ENCODE peak calls at places on chromosomes 13 and 19, in six cellular contexts. A, H, F, J, S and G are unnamed samples.

GRCh38 chr13:64688893-64689677 is 2541.1 kb downstream of the PCDH9 start:
- DNase-seq in J (no peak), H (peak), S (peak), F (no peak), A (peak), G (no peak)

GRCh38 chr19:11673608-11674041 is 65.1 kb downstream of the ZNF823 start:
- DNase-seq in F (peak), S (no peak), H (peak), J (peak), A (peak), G (peak)

GRCh38 chr19:47230122-47230920 is 678 bp downstream of the BBC3 start:
- DNase-seq in A (peak), S (no peak), F (no peak), H (peak), J (peak), G (peak)

GRCh38 chr19:38838208-38838985 is 6.8 kb upstream of the ECH1 start:
- DNase-seq in S (no peak), A (peak), F (no peak), H (no peak), J (no peak), G (no peak)

GRCh38 chr13:98507060-98507797 is 69.7 kb downstream of the STK24 start:
- DNase-seq in A (peak), J (peak), H (peak), F (no peak), S (no peak), G (peak)

GRCh38 chr19:28990522-28990921 is 222.4 kb downstream of the UQCRFS1 start:
- DNase-seq in S (no peak), H (no peak), A (no peak), F (no peak), J (no peak), G (no peak)

GRCh38 chr13:89363144-89363543 is 1692.0 kb downstream of the SLITRK5 start:
- DNase-seq in F (no peak), J (no peak), A (no peak), H (no peak), S (no peak), G (no peak)

GRCh38 chr13:20501548-20501947 is 24.1 kb downstream of the CRYL1 start:
- DNase-seq in J (no peak), S (no peak), H (no peak), A (no peak), F (no peak), G (no peak)

GRCh38 chr13:98910501-98910951 is 67.3 kb downstream of the DOCK9 start:
- DNase-seq in J (peak), F (peak), H (peak), S (peak), A (peak), G (no peak)

GRCh38 chr13:106899444-106899843 is 331.5 kb upstream of the ARGLU1 start:
- DNase-seq in J (no peak), F (no peak), H (no peak), S (no peak), A (no peak), G (no peak)

GRCh38 chr13:49560270-49561063 is 24.9 kb downstream of the RCBTB1 start:
- DNase-seq in J (no peak), S (no peak), F (no peak), A (peak), H (peak), G (no peak)

GRCh38 chr19:5143471-5144411 is 174.8 kb downstream of the KDM4B start:
- DNase-seq in A (no peak), S (no peak), F (no peak), J (no peak), H (no peak), G (no peak)

GRCh38 chr13:44576396-44577235 is 486 bp upstream of the TSC22D1 start:
- DNase-seq in S (no peak), A (no peak), F (no peak), J (peak), H (no peak), G (no peak)

GRCh38 chr19:32318884-32319520 is 26.4 kb upstream of the ZNF507 start:
- DNase-seq in A (peak), H (no peak), S (no peak), J (no peak), F (no peak), G (peak)

GRCh38 chr13:112055032-112055416 is 11.9 kb upstream of the SOX1 start:
- DNase-seq in J (no peak), A (no peak), F (no peak), S (no peak), H (no peak), G (no peak)

GRCh38 chr13:40987606-40988280 is 31.4 kb downstream of the ELF1 start:
- DNase-seq in H (peak), J (no peak), S (no peak), A (peak), F (no peak), G (no peak)

GRCh38 chr13:29595380-29596063 is at the start of gene SLC7A1:
- DNase-seq in H (peak), J (peak), A (peak), S (no peak), F (peak), G (peak)

DNA sequence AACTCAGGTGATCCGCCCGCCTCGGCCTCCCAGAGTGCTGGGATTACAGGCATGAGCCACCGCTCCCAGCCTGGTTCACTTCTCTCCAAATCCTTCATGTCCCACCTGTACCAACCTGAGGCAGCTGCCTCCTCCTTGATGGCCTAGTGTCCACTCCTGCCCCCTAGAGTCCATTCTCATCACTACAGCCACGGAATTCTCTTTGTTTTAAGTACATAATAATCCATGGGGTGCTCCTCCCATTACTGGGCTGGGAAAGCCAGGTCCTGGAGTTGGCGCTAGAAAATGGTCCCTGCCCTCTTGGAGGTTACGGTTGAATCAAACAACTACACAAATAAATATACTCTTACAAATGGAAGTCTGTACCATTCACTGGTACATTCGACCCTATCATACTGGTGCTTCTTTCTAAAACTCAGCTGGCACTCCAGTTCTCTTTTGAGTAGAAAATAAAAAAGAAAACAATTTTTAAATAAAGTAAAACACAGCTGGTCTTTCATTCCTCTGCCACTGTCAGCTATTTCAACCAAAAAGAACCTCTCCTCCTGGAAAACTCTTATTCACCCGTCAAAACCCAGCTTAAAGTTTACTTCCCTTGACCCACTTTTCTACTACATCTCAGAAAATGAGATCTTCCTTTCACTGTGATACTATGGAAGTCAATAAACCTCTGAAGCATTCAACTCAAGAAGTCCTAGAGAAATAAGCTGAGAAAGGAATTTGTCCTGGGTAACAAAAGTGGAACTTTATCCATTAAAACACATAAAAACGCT is 22.4 kb upstream of the ARHGEF18 start:
- DNase-seq in F (no peak), A (peak), S (no peak), J (no peak), H (peak), G (peak)
- TF ChIP-seq CTCF in F (peak), A (peak), S (peak), J (peak), H (peak), G (no peak)

DNA sequence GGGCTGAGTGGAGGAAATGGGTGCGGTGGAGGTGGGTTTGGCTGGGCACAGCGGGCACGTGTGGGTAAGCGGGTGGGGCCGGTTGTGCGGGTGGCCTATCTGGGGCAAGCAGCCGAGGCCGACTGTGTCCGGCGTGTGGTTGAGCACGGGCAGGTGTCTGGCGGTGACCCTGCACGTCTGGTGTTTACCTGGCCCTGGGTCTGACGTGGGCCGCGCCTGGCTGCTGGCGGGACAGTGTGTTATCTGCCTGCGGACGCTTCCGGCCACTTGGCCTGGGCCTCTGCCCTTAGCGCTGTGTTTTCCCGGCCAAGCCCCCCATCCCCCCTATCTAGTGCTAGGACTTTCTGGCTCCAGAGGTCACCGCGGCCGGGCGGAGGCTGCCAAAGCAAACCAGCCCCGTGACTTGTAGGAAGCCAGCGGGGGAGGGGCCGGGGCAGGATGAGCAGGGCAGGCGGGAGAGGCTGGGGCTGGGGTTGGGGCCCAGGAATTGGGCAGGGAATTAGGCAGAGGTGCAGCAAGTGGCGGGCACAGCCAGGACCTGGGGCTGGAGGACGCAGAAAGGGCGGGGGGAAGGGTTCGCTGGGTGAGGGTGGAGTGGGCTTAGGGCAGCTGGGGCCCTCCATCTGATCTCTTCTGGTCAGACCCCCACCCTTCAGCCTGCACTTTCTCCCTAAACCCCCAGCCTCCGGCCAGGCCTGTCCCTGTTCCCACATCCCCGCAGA is 534 bp upstream of the HPN start:
- DNase-seq in S (no peak), A (peak), H (peak), J (peak), F (no peak), G (peak)
- TF ChIP-seq CTCF in S (no peak), A (no peak), H (no peak), J (no peak), F (no peak), G (no peak)

GRCh38 chr19:12681074-12681987 is at the start of gene DHPS:
- DNase-seq in H (peak), J (peak), S (peak), A (peak), F (peak), G (peak)
- TF ChIP-seq CTCF in H (no peak), J (no peak), S (no peak), A (no peak), F (no peak), G (no peak)

DNA sequence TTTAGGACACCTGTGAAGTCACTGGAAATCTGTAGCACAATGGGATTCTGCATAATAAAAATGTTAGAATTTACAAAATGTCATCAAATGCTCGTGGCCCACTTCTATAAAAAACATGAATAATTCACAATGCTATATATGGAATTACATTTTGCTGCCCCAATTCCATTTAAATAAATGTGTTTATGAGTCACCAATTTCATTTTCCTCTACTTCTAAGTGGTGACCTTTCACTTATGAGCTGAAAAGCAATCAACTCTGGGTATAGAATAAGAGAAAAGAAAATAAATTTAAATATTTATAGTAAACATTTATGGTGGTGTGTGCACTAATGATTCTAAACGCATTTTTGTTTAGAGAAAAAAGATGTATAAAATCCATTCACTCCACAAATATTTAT is 516.7 kb upstream of the MIR17HG start:
- DNase-seq in A (no peak), H (no peak), S (no peak), F (no peak), J (no peak), G (no peak)
- TF ChIP-seq CTCF in A (no peak), H (no peak), S (no peak), F (no peak), J (no peak), G (no peak)

DNA sequence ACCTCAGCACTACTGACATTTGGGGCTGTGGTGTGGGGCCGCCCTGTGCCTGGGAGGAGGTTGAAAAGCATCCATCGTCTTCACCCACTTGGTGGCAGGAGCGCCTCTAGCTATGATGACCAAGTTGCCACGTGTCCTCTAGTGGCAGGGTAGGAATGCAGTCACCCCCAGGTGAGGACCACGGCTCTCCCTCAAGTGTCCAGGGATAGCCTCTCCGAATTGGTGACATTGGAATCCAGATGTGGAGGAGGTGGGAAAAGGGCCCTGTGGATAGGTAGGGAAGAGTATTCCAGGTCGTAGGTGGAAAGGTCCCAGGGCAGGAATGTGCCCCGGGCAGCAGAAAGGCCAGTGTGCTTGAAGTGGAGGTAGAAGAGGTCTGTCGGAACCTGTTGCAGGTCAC is 37.6 kb downstream of the ARHGEF18 start:
- DNase-seq in A (no peak), S (no peak), J (no peak), F (no peak), H (no peak), G (no peak)
- TF ChIP-seq CTCF in A (no peak), S (no peak), J (no peak), F (no peak), H (no peak), G (no peak)

GRCh38 chr19:46020819-46021125 is 2.1 kb downstream of the PGLYRP1 start:
- DNase-seq in A (no peak), J (no peak), S (no peak), F (no peak), H (no peak), G (no peak)

GRCh38 chr19:46022431-46023310 is at the start of gene PGLYRP1:
- DNase-seq in J (no peak), A (no peak), F (no peak), S (no peak), H (no peak), G (no peak)

GRCh38 chr19:46023311-46023779 is 492 bp upstream of the PGLYRP1 start:
- DNase-seq in J (no peak), A (no peak), F (no peak), H (no peak), S (no peak), G (no peak)

GRCh38 chr19:46022061-46022430 is 807 bp downstream of the PGLYRP1 start:
- DNase-seq in J (no peak), H (no peak), A (no peak), F (no peak), S (no peak), G (no peak)

DNA sequence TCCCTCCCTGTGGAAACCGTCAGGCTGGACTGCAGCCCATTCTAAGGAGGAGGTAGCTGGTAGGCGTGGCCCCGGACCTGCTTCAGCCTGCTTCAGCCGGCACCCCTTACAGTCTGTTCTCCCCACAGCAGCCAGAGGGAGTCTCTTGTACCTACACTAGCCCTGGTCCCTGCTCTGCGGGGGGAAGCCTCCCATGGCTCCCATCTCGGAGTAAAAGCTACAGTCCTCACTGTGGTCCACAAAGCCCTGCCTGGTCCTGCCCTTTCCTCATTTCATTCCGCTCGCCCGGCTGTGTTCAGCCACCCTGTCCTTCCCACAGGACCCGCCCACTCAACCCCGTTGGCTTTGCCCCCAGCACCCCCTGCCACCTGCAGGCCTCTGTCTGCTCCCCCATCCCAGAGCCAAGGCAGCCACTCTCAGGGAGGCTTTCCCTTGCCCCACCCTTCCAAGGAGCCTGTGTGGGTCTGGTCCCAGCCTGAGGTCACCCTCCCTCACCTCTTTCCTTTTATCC is 1.3 kb downstream of the PGLYRP1 start:
- DNase-seq in H (no peak), S (no peak), F (no peak), A (no peak), J (no peak), G (peak)
- TF ChIP-seq CTCF in H (no peak), S (no peak), F (no peak), A (peak), J (no peak), G (no peak)

DNA sequence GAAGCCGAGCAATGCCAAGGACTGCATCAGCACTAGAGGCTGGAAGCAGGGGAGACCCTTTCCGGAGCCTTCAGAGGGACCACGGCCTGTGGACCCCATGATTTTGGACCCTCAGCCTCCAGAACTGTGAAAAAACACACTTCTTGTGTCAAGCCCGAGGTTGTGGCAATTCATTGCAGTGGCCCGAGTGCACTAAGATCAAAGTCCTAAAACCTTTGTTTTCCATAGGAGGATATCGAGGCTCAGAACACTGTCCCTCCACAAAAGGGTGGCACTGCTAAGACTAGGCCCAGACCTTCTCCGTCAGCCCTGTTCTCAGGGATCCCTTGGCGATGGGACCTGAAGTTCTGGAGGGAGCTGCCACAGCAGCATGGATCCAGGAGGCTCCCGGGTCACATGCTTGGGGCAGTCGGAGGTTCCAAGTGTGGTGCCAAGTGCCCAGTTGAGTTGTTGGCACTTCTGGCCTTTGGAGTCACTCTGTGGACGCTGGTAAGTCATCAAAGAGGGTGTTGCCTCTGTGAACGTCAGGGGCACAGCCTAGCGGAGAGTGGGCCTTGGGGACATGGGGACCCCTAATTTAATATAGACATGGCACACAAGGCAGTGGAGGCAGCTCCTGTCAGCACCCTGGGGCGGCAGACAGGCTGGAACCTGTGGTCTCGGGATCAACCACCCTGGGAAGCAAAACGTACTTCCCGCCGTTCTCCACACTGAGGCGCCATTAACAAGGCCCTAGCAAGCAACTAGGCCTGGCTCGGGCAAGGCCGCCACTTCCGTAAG is 199.2 kb downstream of the COL4A1 start:
- DNase-seq in S (no peak), A (peak), F (no peak), J (no peak), H (no peak), G (no peak)
- TF ChIP-seq CTCF in S (no peak), A (peak), F (no peak), J (peak), H (no peak), G (no peak)